ENCODE peak calls at places on chromosomes 16 and 17, in five cellular contexts. R is heart right ventricle; O is naive thymus-derived CD4-positive, alpha-beta T cell; S is Panc1; Q is neuronal stem cell. T is an unnamed sample.

GRCh38 chr17:70702683-70703255 is 533.4 kb downstream of the KCNJ2 start:
- DNase-seq in R (no peak), O (no peak), S (no peak), Q (no peak), T (no peak)

GRCh38 chr17:78151514-78152008 is 5.4 kb downstream of the C17orf99 start:
- DNase-seq in R (no peak), O (no peak), S (no peak), Q (no peak), T (no peak)

GRCh38 chr17:32015245-32016013 is 8.2 kb downstream of the LRRC37B start:
- DNase-seq in R (no peak), O (no peak), S (peak; percentile 72), Q (no peak), T (peak; percentile 59)

GRCh38 chr17:79627766-79628690 is 17.2 kb upstream of the RBFOX3 start:
- DNase-seq in R (peak; percentile 1), O (no peak), S (no peak), Q (no peak), T (no peak)

GRCh38 chr17:3796110-3796821 is 4.7 kb downstream of the ITGAE start:
- DNase-seq in R (no peak), O (no peak), S (no peak), Q (no peak), T (no peak)

GRCh38 chr17:41511130-41511529 is 5.7 kb upstream of the KRT13 start:
- DNase-seq in R (no peak), O (no peak), S (no peak), Q (no peak), T (no peak)

GRCh38 chr16:16025214-16025968 is 76.0 kb downstream of the ABCC1 start:
- DNase-seq in R (peak; percentile 19), O (no peak), S (no peak), Q (no peak), T (peak; percentile 97)

GRCh38 chr16:74107795-74108610 is 188.6 kb upstream of the PSMD7 start:
- DNase-seq in R (peak; percentile 13), O (no peak), S (peak; percentile 24), Q (peak; percentile 39), T (peak; percentile 4)

GRCh38 chr16:86129541-86129940 is 230.6 kb downstream of the IRF8 start:
- DNase-seq in R (no peak), O (no peak), S (no peak), Q (no peak), T (no peak)

GRCh38 chr17:5049314-5049819 is 14.1 kb upstream of the SLC52A1 start:
- DNase-seq in R (no peak), O (no peak), S (no peak), Q (no peak), T (no peak)

GRCh38 chr16:4016648-4017047 is 99.6 kb downstream of the ADCY9 start:
- DNase-seq in R (no peak), O (no peak), S (no peak), Q (no peak), T (no peak)

GRCh38 chr17:68290268-68290954 is 516 bp downstream of the SLC16A6 start:
- DNase-seq in R (peak; percentile 14), O (peak; percentile 38), S (no peak), Q (no peak), T (peak; percentile 46)

GRCh38 chr16:28168991-28169554 is 42.7 kb downstream of the XPO6 start:
- DNase-seq in R (no peak), O (no peak), S (no peak), Q (no peak), T (no peak)

GRCh38 chr17:4678448-4679026 is 25.4 kb downstream of the PELP1 start:
- DNase-seq in R (no peak), O (no peak), S (peak; percentile 32), Q (no peak), T (peak; percentile 80)

GRCh38 chr17:12987120-12987519 is 30.7 kb downstream of the ELAC2 start:
- DNase-seq in R (no peak), O (no peak), S (no peak), Q (no peak), T (no peak)

GRCh38 chr17:44308320-44308818 is at the start of gene RUNDC3A:
- DNase-seq in R (peak; percentile 89), O (peak; percentile 83), S (no peak), Q (peak; percentile 96), T (peak; percentile 80)

DNA sequence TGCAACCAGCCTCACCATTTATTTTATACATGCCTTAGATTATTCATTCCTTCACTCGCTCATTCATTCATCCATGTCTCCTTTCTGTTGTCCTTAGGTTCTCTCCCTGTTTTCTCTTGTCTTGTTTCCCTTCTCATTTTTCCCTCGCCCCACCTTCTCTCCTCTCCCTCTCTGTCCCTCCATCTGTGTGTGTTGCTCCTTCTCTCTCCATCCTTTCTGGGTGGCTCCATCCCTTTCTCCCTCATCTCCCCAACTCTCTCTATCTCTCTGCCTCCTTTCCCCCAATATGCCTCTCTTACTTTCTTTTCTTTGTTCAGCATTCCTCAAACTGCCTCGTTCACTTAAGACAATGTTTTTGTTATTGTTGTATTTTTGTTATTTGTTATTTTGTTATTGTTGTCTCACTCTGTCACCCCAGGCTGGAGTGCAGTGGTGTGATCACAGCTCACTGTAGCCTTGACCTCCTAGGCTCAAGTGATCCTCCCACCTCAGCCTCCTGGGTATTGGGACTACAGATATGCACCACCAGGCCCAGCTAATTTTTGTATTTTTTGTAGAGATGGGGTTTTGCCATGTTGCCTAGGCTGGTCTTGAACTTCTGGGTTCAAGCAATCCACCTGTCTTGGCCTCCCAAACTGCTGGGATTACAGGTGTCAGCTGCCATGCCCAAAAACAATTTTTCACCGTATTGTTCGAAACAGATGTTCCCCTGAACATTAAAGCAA is 14.4 kb downstream of the SOCS1 start:
- DNase-seq in R (no peak), O (no peak), S (no peak), Q (no peak), T (no peak)
- H3K4me3 ChIP-seq in R (no peak overlapping the region), O (no peak overlapping the region), S (no peak overlapping the region), Q (no peak overlapping the region), T (no peak overlapping the region)

GRCh38 chr17:39863244-39863917 is 731 bp downstream of the IKZF3 start:
- DNase-seq in R (no peak), O (no peak), S (no peak), Q (no peak), T (no peak)
- H3K27me3 ChIP-seq in R (peaks cover 90% of the 10 kb centered on the region), O (no peaks in the 10 kb centered on the region), S (peaks cover 40% of the 10 kb centered on the region), Q (peaks cover 4% of the 10 kb centered on the region), T (peaks cover 58% of the 10 kb centered on the region)

DNA sequence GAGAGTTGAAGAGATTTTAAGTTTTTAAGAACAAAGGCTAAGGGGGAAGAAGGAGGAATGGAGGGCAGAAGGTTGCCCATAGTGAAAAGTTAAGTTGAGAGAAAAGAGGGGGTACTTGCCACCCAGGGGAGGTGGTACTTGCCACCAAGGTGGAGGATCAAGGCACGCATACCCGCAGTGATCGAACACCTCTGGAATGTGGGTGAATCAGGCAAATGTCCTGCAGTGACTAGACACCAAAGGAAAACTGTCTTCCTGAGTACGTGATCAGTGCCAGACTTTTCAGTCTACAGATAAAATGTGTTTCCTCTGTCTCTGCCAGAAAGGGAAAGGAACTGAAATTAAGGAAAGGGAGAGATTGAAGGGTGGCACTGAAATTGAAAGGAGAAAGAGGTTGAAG is 2285.3 kb downstream of the TP53TG3F start:
- DNase-seq in R (no peak), O (no peak), S (no peak), Q (no peak), T (peak; percentile 39)
- H3K9me3 ChIP-seq in R (no peaks in the 10 kb centered on the region), O (no peaks in the 10 kb centered on the region), S (no peaks in the 10 kb centered on the region), Q (no peaks in the 10 kb centered on the region), T (no peaks in the 10 kb centered on the region)

GRCh38 chr17:77130521-77130920 is 10.2 kb upstream of the SEC14L1 start:
- DNase-seq in R (no peak), O (no peak), S (no peak), Q (no peak), T (no peak)
- H3K4me3 ChIP-seq in R (peak overlapping the region; percentile 41), O (no peak overlapping the region), S (no peak overlapping the region), Q (no peak overlapping the region), T (no peak overlapping the region)

DNA sequence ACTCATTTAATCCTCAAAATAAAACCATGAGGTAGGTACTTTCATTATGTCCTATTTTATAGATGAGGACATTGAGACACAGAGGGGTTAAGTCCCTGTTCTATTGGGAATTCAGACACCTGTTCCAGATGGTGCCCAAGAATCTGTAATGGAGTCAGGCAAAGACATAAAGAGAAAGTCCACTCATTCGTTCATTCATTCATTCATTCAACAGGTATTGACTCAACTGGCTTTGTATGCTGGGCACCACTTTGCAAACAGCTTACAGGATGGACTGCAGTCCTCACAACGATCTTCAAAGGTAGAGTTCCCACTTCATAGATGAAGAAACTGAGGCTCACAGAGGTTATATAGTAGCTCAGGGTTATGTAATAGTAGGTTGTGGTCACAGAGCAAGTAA is 47.9 kb upstream of the TAC4 start:
- DNase-seq in R (no peak), O (no peak), S (no peak), Q (no peak), T (no peak)
- H3K27me3 ChIP-seq in R (peaks cover 23% of the 10 kb centered on the region), O (no peaks in the 10 kb centered on the region), S (no peaks in the 10 kb centered on the region), Q (peaks cover 3% of the 10 kb centered on the region), T (peaks cover 6% of the 10 kb centered on the region)

GRCh38 chr16:47008612-47009011 is 35.1 kb upstream of the DNAJA2 start:
- DNase-seq in R (no peak), O (no peak), S (no peak), Q (no peak), T (no peak)

GRCh38 chr16:47004652-47005051 is 31.2 kb upstream of the DNAJA2 start:
- DNase-seq in R (no peak), O (no peak), S (no peak), Q (no peak), T (no peak)

GRCh38 chr16:47013172-47013571 is 39.7 kb upstream of the DNAJA2 start:
- DNase-seq in R (no peak), O (no peak), S (no peak), Q (no peak), T (no peak)

GRCh38 chr16:47013910-47014309 is 40.4 kb upstream of the DNAJA2 start:
- DNase-seq in R (no peak), O (no peak), S (no peak), Q (no peak), T (no peak)

GRCh38 chr16:47008174-47008573 is 34.7 kb upstream of the DNAJA2 start:
- DNase-seq in R (no peak), O (no peak), S (no peak), Q (no peak), T (no peak)
- H3K9me3 ChIP-seq in R (no peaks in the 10 kb centered on the region), O (no peaks in the 10 kb centered on the region), S (no peaks in the 10 kb centered on the region), Q (no peaks in the 10 kb centered on the region), T (no peaks in the 10 kb centered on the region)

GRCh38 chr16:56191807-56192643 is 736 bp downstream of the GNAO1 start:
- DNase-seq in R (no peak), O (no peak), S (no peak), Q (no peak), T (peak; percentile 16)
- H3K4me3 ChIP-seq in R (peak overlapping the region; percentile 74), O (peak overlapping the region; percentile 36), S (peak overlapping the region; percentile 63), Q (no peak overlapping the region), T (peak overlapping the region; percentile 56)

DNA sequence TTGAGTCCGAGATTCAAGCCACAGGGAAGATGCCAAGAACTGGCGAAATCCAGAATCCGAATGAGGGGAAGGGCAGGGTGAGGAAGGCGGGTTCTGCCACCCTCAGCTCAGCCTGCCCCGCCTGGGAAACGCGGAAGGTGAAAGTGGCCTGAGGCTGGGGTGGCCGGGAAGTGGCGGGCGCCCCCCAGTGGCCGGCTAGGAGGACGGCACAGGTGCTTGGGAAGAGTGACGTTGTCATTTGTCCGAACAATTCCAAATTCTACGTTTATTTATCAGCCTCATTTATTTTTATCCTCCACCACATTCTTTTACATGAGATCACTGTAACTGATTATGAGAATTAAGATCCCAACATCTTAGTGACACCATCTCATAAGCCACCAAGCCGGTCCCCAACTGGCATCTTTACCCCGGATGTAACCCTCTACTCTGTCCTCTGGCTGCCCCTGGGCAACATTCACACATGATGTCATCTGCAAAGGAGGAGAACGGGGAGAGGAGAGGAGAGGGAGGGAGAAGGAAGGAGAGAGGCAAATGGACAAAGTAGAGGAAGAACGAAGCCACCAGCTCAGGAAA is 21.3 kb downstream of the SRCIN1 start:
- DNase-seq in R (no peak), O (peak; percentile 61), S (no peak), Q (no peak), T (peak; percentile 77)
- H3K27me3 ChIP-seq in R (peaks cover 17% of the 10 kb centered on the region), O (peaks cover 6% of the 10 kb centered on the region), S (no peaks in the 10 kb centered on the region), Q (no peaks in the 10 kb centered on the region), T (no peaks in the 10 kb centered on the region)

T was measured in MG63.